ENCODE peak calls at places on chromosome 7, in six cellular contexts. H, X, B, J, L and A are unnamed samples.
A peak's percentile ranks its signal among the peaks of the same experiment; 100 is the strongest.

GRCh38 chr7:54964136-54964535 is 54.7 kb upstream of the EGFR start:
- DNase-seq in B (no peak), X (no peak), J (no peak), H (no peak), L (no peak), A (no peak)

GRCh38 chr7:34091330-34091917 is 186.1 kb downstream of the BMPER start:
- DNase-seq in L (peak; percentile 61), X (no peak), J (no peak), B (no peak), H (no peak), A (no peak)

GRCh38 chr7:137873524-137873923 is 26.8 kb upstream of the DGKI start:
- DNase-seq in X (no peak), B (no peak), L (no peak), J (no peak), H (no peak), A (no peak)

GRCh38 chr7:92997144-92997543 is 120.6 kb downstream of the SAMD9 start:
- DNase-seq in H (no peak), L (no peak), B (no peak), J (no peak), X (no peak), A (no peak)

GRCh38 chr7:38309555-38309954 is 36.1 kb upstream of the TARP start:
- DNase-seq in J (no peak), H (no peak), B (no peak), L (no peak), X (no peak), A (no peak)

GRCh38 chr7:51472017-51472296 is 155.3 kb upstream of the COBL start:
- DNase-seq in J (no peak), B (no peak), H (no peak), X (no peak), L (no peak), A (no peak)

GRCh38 chr7:33072471-33072870 is 9.9 kb upstream of the NT5C3A start:
- DNase-seq in B (no peak), X (no peak), J (no peak), H (peak; percentile 41), L (no peak), A (no peak)

GRCh38 chr7:12431886-12432285 is 28.2 kb upstream of the VWDE start:
- DNase-seq in J (no peak), X (no peak), L (no peak), H (no peak), B (no peak), A (no peak)

GRCh38 chr7:45670227-45670626 is 96.1 kb downstream of the ADCY1 start:
- DNase-seq in L (no peak), B (no peak), X (no peak), J (no peak), H (no peak), A (no peak)

GRCh38 chr7:115637123-115637522 is 393.4 kb downstream of the TFEC start:
- DNase-seq in J (no peak), X (no peak), B (no peak), H (no peak), L (no peak), A (no peak)

GRCh38 chr7:88243345-88243909 is 23.6 kb upstream of the SRI start:
- DNase-seq in B (peak; percentile 7), L (no peak), X (peak; percentile 42), H (peak; percentile 13), J (no peak), A (no peak)

GRCh38 chr7:55432937-55433784 is 68.0 kb downstream of the LANCL2 start:
- DNase-seq in L (no peak), B (no peak), J (no peak), X (no peak), H (no peak), A (no peak)

GRCh38 chr7:65441010-65441409 is 67.4 kb downstream of the ZNF92 start:
- DNase-seq in J (no peak), H (no peak), X (no peak), L (no peak), B (no peak), A (no peak)

GRCh38 chr7:95323410-95324129 is 762 bp downstream of the PON1 start:
- DNase-seq in L (no peak), J (no peak), X (no peak), H (no peak), B (no peak), A (no peak)

GRCh38 chr7:95322396-95322795 is 1.9 kb downstream of the PON1 start:
- DNase-seq in H (no peak), J (no peak), L (no peak), B (no peak), X (no peak), A (no peak)

GRCh38 chr7:95321720-95322119 is 2.6 kb downstream of the PON1 start:
- DNase-seq in J (no peak), X (no peak), L (no peak), B (no peak), H (no peak), A (no peak)

GRCh38 chr7:95324396-95324795 is at the start of gene PON1:
- DNase-seq in H (no peak), J (no peak), L (no peak), B (no peak), X (no peak), A (no peak)

DNA sequence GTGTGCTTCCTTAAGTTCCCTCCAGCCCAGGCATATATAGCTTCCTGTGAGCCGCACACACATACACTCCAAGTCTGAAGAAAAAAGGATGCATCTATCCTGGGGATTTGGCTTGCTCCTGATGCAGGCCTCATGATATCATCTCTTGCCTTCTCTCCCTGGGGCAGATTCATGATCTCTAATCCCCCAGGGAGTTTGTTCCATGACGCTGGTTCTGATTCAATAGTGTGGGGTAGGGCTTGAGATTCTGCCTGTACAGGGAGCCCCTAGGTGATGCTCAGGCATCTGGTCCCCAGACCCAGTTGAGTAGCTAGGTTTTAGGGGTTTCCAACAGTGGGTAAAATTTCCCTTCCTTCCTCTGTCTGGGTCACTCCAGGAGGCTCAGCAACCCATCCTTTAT is 1.5 kb downstream of the PON1 start:
- DNase-seq in H (no peak), L (no peak), J (no peak), B (no peak), X (no peak), A (no peak)
- H3K4me3 ChIP-seq in H (no peak overlapping the region), L (no peak overlapping the region), J (no peak overlapping the region), B (no peak overlapping the region), X (no peak overlapping the region), A (no peak overlapping the region)

GRCh38 chr7:86644282-86645173 is 819 bp downstream of the GRM3 start:
- DNase-seq in J (no peak), H (no peak), L (no peak), B (no peak), X (no peak), A (no peak)
- TF ChIP-seq POLR2A in J (no peak), H (no peak), L (no peak), B (no peak), X (no peak), A (no peak)

DNA sequence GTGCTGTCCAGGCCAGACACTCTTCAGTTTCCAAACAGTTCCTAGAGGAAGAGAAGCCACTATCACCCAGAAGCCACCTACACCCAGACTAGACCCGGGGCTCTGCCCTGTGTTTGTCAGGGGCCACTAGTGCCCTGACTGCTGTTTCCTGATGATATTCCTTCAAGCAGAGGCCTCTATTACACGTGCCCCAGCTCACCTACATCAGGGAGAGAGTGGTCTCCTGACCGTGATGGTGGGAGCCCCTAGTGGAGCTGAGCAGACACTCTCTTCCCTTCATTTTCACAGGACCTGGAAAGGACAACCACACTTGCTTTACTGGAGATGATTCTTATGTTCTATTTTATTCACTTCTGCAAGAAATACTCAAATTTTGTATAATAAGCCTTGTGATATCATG is 9.2 kb downstream of the ZNF394 start:
- DNase-seq in H (no peak), X (no peak), L (no peak), J (no peak), B (no peak), A (no peak)
- H3K27me3 ChIP-seq in H (no peaks in the 10 kb centered on the region), X (no peaks in the 10 kb centered on the region), L (no peaks in the 10 kb centered on the region), J (no peaks in the 10 kb centered on the region), B (no peaks in the 10 kb centered on the region), A (no peaks in the 10 kb centered on the region)

DNA sequence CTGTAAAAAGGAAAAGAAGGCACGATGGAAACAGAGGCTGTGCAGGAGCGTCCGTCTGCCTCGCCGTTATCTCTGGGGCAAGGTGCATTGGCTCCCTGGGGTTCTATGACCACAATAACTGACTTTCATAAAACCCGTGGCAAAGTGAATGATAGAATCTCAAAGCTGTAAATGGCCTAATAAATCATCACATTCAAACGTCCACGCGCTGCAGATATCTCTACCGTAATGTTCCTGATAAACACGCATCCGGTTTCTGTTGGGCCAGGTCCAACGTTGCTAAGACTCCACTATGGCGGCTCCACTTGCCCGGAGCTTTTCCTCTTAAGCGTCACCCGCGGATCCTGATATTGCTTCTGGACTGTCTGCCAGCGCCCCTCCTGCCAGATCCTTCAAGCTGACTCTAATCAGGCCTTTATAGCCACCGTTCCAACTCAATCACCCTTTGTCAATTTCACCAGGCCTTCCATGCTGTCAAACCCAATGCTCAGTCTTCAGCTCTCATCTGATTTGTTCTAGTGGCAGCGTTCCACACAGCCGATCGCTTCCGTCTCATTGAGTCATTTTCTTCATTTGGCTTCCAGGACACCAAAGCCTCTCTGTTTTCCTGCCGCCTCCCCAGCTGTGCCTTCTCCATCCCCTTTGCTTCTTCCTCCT is 265.5 kb upstream of the FOXK1 start:
- DNase-seq in B (no peak), L (no peak), X (no peak), H (peak; percentile 10), J (no peak), A (no peak)
- H3K4me3 ChIP-seq in B (no peak overlapping the region), L (no peak overlapping the region), X (peak overlapping the region; percentile 24), H (no peak overlapping the region), J (no peak overlapping the region), A (peak overlapping the region; percentile 8)

DNA sequence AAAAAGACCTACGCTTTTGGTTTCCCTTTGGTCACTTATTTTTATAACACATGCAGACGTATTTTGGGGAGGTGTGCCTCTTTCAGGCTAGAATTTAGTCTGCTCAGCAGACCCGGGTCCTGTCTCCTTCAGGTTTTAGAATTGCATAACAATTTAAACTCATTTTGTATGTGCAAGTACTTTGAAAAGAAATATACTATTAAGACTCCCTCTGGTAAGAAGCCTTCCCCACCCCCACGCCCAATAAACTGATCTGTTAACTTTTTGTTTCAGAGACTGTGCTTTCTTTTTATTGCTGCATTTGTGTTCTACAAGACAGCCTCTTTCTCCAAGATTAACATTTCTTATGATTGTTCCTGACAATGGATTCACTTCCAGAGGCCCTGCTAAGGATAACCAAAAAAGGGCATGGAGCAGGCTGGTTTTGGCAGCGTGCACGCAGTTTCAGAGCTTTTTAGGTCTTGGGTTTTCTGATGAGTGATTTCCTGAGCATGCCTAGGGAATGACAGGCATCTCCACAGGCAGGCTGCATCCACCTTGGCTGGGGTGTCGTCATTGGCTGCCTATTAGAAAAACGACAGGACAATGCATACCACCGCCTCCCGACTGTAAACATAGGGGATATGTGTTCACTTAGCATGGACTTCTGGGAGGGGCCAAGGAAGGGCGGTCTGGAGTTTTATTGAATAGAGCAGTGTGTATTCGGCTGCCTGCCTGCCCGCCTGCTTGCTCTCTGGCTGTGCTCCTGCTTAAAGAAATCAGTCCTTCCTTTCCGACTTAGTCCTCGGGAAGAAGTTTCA is at the start of gene CALD1:
- DNase-seq in L (peak; percentile 27), J (peak; percentile 75), H (peak; percentile 83), X (peak; percentile 41), B (no peak), A (peak; percentile 66)
- TF ChIP-seq POLR2A in L (peak; percentile 46), J (peak; percentile 36), H (peak; percentile 82), X (no peak), B (no peak), A (peak; percentile 68)

GRCh38 chr7:128847721-128848211 is 14.9 kb upstream of the ATP6V1F start:
- DNase-seq in B (no peak), J (no peak), H (no peak), X (no peak), L (no peak), A (no peak)
- H3K27me3 ChIP-seq in B (no peaks in the 10 kb centered on the region), J (no peaks in the 10 kb centered on the region), H (no peaks in the 10 kb centered on the region), X (no peaks in the 10 kb centered on the region), L (no peaks in the 10 kb centered on the region), A (no peaks in the 10 kb centered on the region)